ENCODE peak calls at places on chromosomes 11 and 22, in eight cellular contexts. R is astrocyte of the spinal cord, Y is Calu3, S is WERI-Rb-1, Q is HFFc6, E is brain microvascular endothelial cell, V is AG09309, G is H1. N is an unnamed sample.

GRCh38 chr11:1530686-1531256 is 41.3 kb downstream of the DUSP8 start:
- DNase-seq in R (no peak), Y (no peak), S (no peak), Q (no peak), E (no peak), V (no peak), G (no peak), N (no peak)

GRCh38 chr11:2874963-2875362 is 10.6 kb downstream of the CDKN1C start:
- DNase-seq in R (no peak), Y (no peak), S (no peak), Q (no peak), E (no peak), V (no peak), G (no peak), N (no peak)

GRCh38 chr22:19805821-19806212 is 45.2 kb downstream of the TBX1 start:
- DNase-seq in R (no peak), Y (peak; percentile 9), S (peak; percentile 6), Q (no peak), E (no peak), V (no peak), G (no peak), N (no peak)

GRCh38 chr22:44410396-44411056 is 87.5 kb downstream of the RTL6 start:
- DNase-seq in R (no peak), Y (no peak), S (no peak), Q (no peak), E (no peak), V (no peak), G (no peak), N (no peak)

GRCh38 chr11:112962854-112963367 is 1.7 kb downstream of the NCAM1 start:
- DNase-seq in R (peak; percentile 23), Y (no peak), S (peak; percentile 91), Q (no peak), E (no peak), V (no peak), G (peak; percentile 69), N (peak; percentile 28)

GRCh38 chr22:37933711-37934376 is 19.6 kb downstream of the C22orf23 start:
- DNase-seq in R (peak; percentile 94), Y (peak; percentile 97), S (peak; percentile 88), Q (peak; percentile 93), E (peak; percentile 93), V (peak; percentile 52), G (peak; percentile 98), N (peak; percentile 95)

GRCh38 chr11:111882202-111882601 is 2.9 kb downstream of the CFAP68 start:
- DNase-seq in R (no peak), Y (no peak), S (no peak), Q (no peak), E (no peak), V (no peak), G (no peak), N (no peak)

GRCh38 chr11:44313701-44314489 is 4.0 kb upstream of the ALX4 start:
- DNase-seq in R (no peak), Y (no peak), S (no peak), Q (no peak), E (no peak), V (no peak), G (no peak), N (no peak)

GRCh38 chr22:38074181-38075104 is 9.5 kb downstream of the SLC16A8 start:
- DNase-seq in R (peak; percentile 36), Y (no peak), S (peak; percentile 8), Q (no peak), E (no peak), V (no peak), G (peak; percentile 87), N (no peak)

GRCh38 chr11:110715541-110715940 is 3.3 kb upstream of the ARHGAP20 start:
- DNase-seq in R (peak; percentile 10), Y (no peak), S (no peak), Q (peak; percentile 46), E (no peak), V (peak; percentile 35), G (no peak), N (no peak)

GRCh38 chr22:35589071-35589735 is 27.9 kb downstream of the MB start:
- DNase-seq in R (peak; percentile 44), Y (peak; percentile 79), S (no peak), Q (peak; percentile 98), E (peak; percentile 65), V (peak; percentile 90), G (no peak), N (no peak)

GRCh38 chr22:45631140-45631539 is 40.5 kb upstream of the ATXN10 start:
- DNase-seq in R (no peak), Y (no peak), S (no peak), Q (no peak), E (no peak), V (no peak), G (peak; percentile 75), N (no peak)

GRCh38 chr11:104917259-104918112 is 19.2 kb upstream of the CASP12 start:
- DNase-seq in R (no peak), Y (no peak), S (no peak), Q (no peak), E (no peak), V (no peak), G (no peak), N (no peak)

GRCh38 chr22:17117890-17118289 is 3.3 kb downstream of the TMEM121B start:
- DNase-seq in R (no peak), Y (no peak), S (no peak), Q (no peak), E (no peak), V (no peak), G (no peak), N (no peak)

GRCh38 chr11:70423523-70424505 is 25.5 kb downstream of the CTTN start:
- DNase-seq in R (peak; percentile 90), Y (peak; percentile 28), S (no peak), Q (peak; percentile 94), E (peak; percentile 94), V (peak; percentile 37), G (no peak), N (peak; percentile 80)

GRCh38 chr11:22130462-22131053 is 62.3 kb upstream of the ANO5 start:
- DNase-seq in R (no peak), Y (no peak), S (no peak), Q (no peak), E (no peak), V (no peak), G (peak; percentile 49), N (no peak)
- TF ChIP-seq CTCF in R (no peak), Y (peak; percentile 44), S (peak; percentile 59), Q (peak; percentile 40), E (no peak), V (no peak), G (no peak), N (no peak)

GRCh38 chr11:40130427-40130826 is 1329.0 kb downstream of the LRRC4C start:
- DNase-seq in R (no peak), Y (no peak), S (no peak), Q (no peak), E (no peak), V (no peak), G (peak; percentile 47), N (no peak)

GRCh38 chr11:40129276-40129675 is 1330.2 kb downstream of the LRRC4C start:
- DNase-seq in R (peak; percentile 19), Y (no peak), S (no peak), Q (no peak), E (no peak), V (no peak), G (no peak), N (peak; percentile 3)

GRCh38 chr11:40125054-40125453 is 1334.4 kb downstream of the LRRC4C start:
- DNase-seq in R (no peak), Y (no peak), S (no peak), Q (no peak), E (no peak), V (no peak), G (no peak), N (no peak)
- TF ChIP-seq CTCF in R (peak; percentile 30), Y (no peak), S (no peak), Q (no peak), E (no peak), V (no peak), G (peak; percentile 39), N (no peak)

DNA sequence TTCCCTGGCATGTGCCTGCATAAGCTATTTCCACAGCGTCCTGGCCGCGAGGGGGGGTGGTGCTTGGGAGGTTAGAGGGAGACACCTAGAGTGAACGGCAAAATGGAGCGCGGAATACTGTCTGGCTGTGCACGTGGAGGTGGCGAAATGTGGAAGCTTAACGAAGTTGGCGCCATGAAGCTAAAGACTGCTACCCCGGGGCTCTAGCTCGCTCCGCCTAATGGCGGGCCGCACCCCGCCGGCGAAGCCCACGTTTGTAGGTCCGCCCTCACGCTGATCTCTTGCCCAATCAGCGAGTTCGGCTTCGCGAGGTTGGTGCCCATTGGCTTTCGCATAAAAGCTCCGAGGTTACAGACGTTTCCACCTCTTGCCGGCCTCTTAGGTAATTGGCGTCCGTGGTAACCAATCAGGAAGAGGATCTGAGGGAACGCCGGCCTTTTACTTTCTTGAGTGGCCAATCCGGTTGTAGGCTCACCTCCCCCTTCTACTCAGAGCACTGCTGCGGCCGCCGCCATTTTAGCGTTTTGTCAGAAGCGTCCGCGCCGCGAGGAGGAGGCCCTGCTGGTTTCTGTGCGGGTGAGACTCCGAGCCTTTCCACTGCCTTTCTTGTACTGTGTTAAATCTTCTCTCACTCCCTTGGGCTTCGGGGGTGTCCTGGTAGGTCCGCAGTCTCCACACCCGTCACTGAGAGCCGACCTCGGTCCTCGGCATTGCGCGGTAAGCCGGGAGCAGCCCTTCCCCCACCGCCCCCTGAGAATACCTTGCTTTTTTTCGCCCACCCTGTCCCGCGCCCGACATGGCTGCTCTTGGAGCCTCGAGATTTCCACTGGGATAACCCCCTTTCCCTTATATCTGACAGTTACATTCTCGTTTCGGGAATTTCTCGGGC is at the start of gene RBM4:
- DNase-seq in R (peak; percentile 100), Y (peak; percentile 97), S (peak; percentile 99), Q (peak; percentile 100), E (peak; percentile 100), V (peak; percentile 100), G (peak; percentile 94), N (peak; percentile 98)
- TF ChIP-seq CTCF in R (no peak), Y (no peak), S (no peak), Q (peak; percentile 48), E (peak; percentile 39), V (peak; percentile 13), G (no peak), N (no peak)

GRCh38 chr11:59894616-59895015 is 16.0 kb downstream of the OOSP3 start:
- DNase-seq in R (no peak), Y (no peak), S (no peak), Q (no peak), E (no peak), V (no peak), G (no peak), N (no peak)

GRCh38 chr11:59899532-59899931 is 20.9 kb downstream of the OOSP3 start:
- DNase-seq in R (no peak), Y (no peak), S (no peak), Q (no peak), E (peak; percentile 71), V (no peak), G (no peak), N (no peak)

GRCh38 chr11:59901306-59901705 is 22.7 kb downstream of the OOSP3 start:
- DNase-seq in R (peak; percentile 57), Y (peak; percentile 49), S (no peak), Q (peak; percentile 24), E (peak; percentile 95), V (no peak), G (no peak), N (no peak)

GRCh38 chr11:59898652-59899051 is 20.1 kb downstream of the OOSP3 start:
- DNase-seq in R (no peak), Y (no peak), S (no peak), Q (no peak), E (peak; percentile 19), V (no peak), G (no peak), N (no peak)

DNA sequence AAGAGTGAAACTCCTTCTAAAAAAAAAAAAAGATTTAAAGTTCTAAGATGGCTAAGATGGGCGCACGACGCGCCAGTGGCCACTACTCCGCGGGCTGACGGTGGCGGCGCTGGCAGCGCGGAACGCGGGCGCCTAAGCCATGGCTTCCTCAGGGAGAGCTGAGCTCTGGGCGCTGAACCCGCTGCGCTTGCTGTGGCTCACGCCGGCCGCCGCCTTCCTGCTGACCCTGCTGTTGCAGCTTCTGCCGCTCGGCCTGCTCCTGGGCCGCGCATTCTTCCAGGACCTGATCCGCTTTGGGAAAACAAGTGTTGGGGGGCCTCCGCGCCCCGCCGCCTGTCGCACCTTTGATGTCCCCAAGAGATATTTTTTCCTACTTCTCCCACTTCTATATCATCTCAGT is 19.5 kb downstream of the OOSP3 start:
- DNase-seq in R (no peak), Y (no peak), S (no peak), Q (no peak), E (no peak), V (no peak), G (no peak), N (no peak)
- TF ChIP-seq CTCF in R (no peak), Y (no peak), S (no peak), Q (no peak), E (no peak), V (no peak), G (no peak), N (no peak)